ENCODE peak calls at places on chromosomes 6 and 20, in seven cellular contexts. One of them, this sample, is unnamed.

GRCh38 chr20:45336530-45337366 is 11.5 kb downstream of the SDC4 start:
- DNase-seq in GM12865: no peak
- DNase-seq in cardiac fibroblast: peak
- DNase-seq in hypothalamus: peak
- DNase-seq in effector memory CD8-positive, alpha-beta T cell: no peak
- DNase-seq in neural crest cell: no peak
- DNase-seq in activated T-helper 1 cell treated with anti-CD3 and anti-CD28 coated beads, Interleukin-2, amount 50 U/mL, for 16 hours: no peak
- DNase-seq in this sample: no peak

GRCh38 chr6:67345946-67346345 is 1289.1 kb upstream of the ADGRB3 start:
- DNase-seq in GM12865: no peak
- DNase-seq in cardiac fibroblast: peak
- DNase-seq in hypothalamus: no peak
- DNase-seq in effector memory CD8-positive, alpha-beta T cell: no peak
- DNase-seq in neural crest cell: no peak
- DNase-seq in activated T-helper 1 cell treated with anti-CD3 and anti-CD28 coated beads, Interleukin-2, amount 50 U/mL, for 16 hours: no peak
- DNase-seq in this sample: no peak

GRCh38 chr20:6851136-6851535 is 83.7 kb downstream of the BMP2 start:
- DNase-seq in GM12865: no peak
- DNase-seq in cardiac fibroblast: no peak
- DNase-seq in hypothalamus: no peak
- DNase-seq in effector memory CD8-positive, alpha-beta T cell: no peak
- DNase-seq in neural crest cell: no peak
- DNase-seq in activated T-helper 1 cell treated with anti-CD3 and anti-CD28 coated beads, Interleukin-2, amount 50 U/mL, for 16 hours: no peak
- DNase-seq in this sample: no peak

GRCh38 chr6:35142578-35142977 is 1.4 kb upstream of the TCP11 start:
- DNase-seq in GM12865: no peak
- DNase-seq in cardiac fibroblast: no peak
- DNase-seq in hypothalamus: no peak
- DNase-seq in effector memory CD8-positive, alpha-beta T cell: no peak
- DNase-seq in neural crest cell: no peak
- DNase-seq in activated T-helper 1 cell treated with anti-CD3 and anti-CD28 coated beads, Interleukin-2, amount 50 U/mL, for 16 hours: no peak
- DNase-seq in this sample: no peak

GRCh38 chr6:118724211-118724610 is 72.8 kb upstream of the CEP85L start:
- DNase-seq in GM12865: peak
- DNase-seq in cardiac fibroblast: peak
- DNase-seq in hypothalamus: no peak
- DNase-seq in effector memory CD8-positive, alpha-beta T cell: no peak
- DNase-seq in neural crest cell: no peak
- DNase-seq in activated T-helper 1 cell treated with anti-CD3 and anti-CD28 coated beads, Interleukin-2, amount 50 U/mL, for 16 hours: no peak
- DNase-seq in this sample: no peak

GRCh38 chr6:169527306-169527705 is 174.5 kb downstream of the WDR27 start:
- DNase-seq in GM12865: no peak
- DNase-seq in cardiac fibroblast: peak
- DNase-seq in hypothalamus: no peak
- DNase-seq in effector memory CD8-positive, alpha-beta T cell: no peak
- DNase-seq in neural crest cell: no peak
- DNase-seq in activated T-helper 1 cell treated with anti-CD3 and anti-CD28 coated beads, Interleukin-2, amount 50 U/mL, for 16 hours: no peak
- DNase-seq in this sample: no peak

GRCh38 chr20:54231006-54231405 is 23.1 kb downstream of the PFDN4 start:
- DNase-seq in GM12865: no peak
- DNase-seq in cardiac fibroblast: peak
- DNase-seq in hypothalamus: no peak
- DNase-seq in effector memory CD8-positive, alpha-beta T cell: no peak
- DNase-seq in neural crest cell: no peak
- DNase-seq in activated T-helper 1 cell treated with anti-CD3 and anti-CD28 coated beads, Interleukin-2, amount 50 U/mL, for 16 hours: no peak
- DNase-seq in this sample: no peak

GRCh38 chr6:37735722-37736121 is 38.0 kb upstream of the MDGA1 start:
- DNase-seq in GM12865: no peak
- DNase-seq in cardiac fibroblast: no peak
- DNase-seq in hypothalamus: no peak
- DNase-seq in effector memory CD8-positive, alpha-beta T cell: no peak
- DNase-seq in neural crest cell: no peak
- DNase-seq in activated T-helper 1 cell treated with anti-CD3 and anti-CD28 coated beads, Interleukin-2, amount 50 U/mL, for 16 hours: no peak
- DNase-seq in this sample: no peak

GRCh38 chr6:31901415-31901952 is 402 bp downstream of the ZBTB12 start:
- DNase-seq in GM12865: peak
- DNase-seq in cardiac fibroblast: peak
- DNase-seq in hypothalamus: peak
- DNase-seq in effector memory CD8-positive, alpha-beta T cell: peak
- DNase-seq in neural crest cell: no peak
- DNase-seq in activated T-helper 1 cell treated with anti-CD3 and anti-CD28 coated beads, Interleukin-2, amount 50 U/mL, for 16 hours: peak
- DNase-seq in this sample: peak

GRCh38 chr6:165426892-165427291 is 117.5 kb upstream of the C6orf118 start:
- DNase-seq in GM12865: no peak
- DNase-seq in cardiac fibroblast: no peak
- DNase-seq in hypothalamus: no peak
- DNase-seq in effector memory CD8-positive, alpha-beta T cell: no peak
- DNase-seq in neural crest cell: no peak
- DNase-seq in activated T-helper 1 cell treated with anti-CD3 and anti-CD28 coated beads, Interleukin-2, amount 50 U/mL, for 16 hours: no peak
- DNase-seq in this sample: no peak

GRCh38 chr20:14996883-14997672 is 659.7 kb upstream of the FLRT3 start:
- DNase-seq in GM12865: no peak
- DNase-seq in cardiac fibroblast: no peak
- DNase-seq in hypothalamus: no peak
- DNase-seq in effector memory CD8-positive, alpha-beta T cell: no peak
- DNase-seq in neural crest cell: no peak
- DNase-seq in activated T-helper 1 cell treated with anti-CD3 and anti-CD28 coated beads, Interleukin-2, amount 50 U/mL, for 16 hours: no peak
- DNase-seq in this sample: no peak

GRCh38 chr6:135531954-135532490 is 34.5 kb upstream of the AHI1 start:
- DNase-seq in GM12865: no peak
- DNase-seq in cardiac fibroblast: no peak
- DNase-seq in hypothalamus: no peak
- DNase-seq in effector memory CD8-positive, alpha-beta T cell: no peak
- DNase-seq in neural crest cell: no peak
- DNase-seq in activated T-helper 1 cell treated with anti-CD3 and anti-CD28 coated beads, Interleukin-2, amount 50 U/mL, for 16 hours: no peak
- DNase-seq in this sample: no peak

GRCh38 chr20:15491564-15491963 is 1081.7 kb downstream of the KIF16B start:
- DNase-seq in GM12865: peak
- DNase-seq in cardiac fibroblast: no peak
- DNase-seq in hypothalamus: no peak
- DNase-seq in effector memory CD8-positive, alpha-beta T cell: no peak
- DNase-seq in neural crest cell: no peak
- DNase-seq in activated T-helper 1 cell treated with anti-CD3 and anti-CD28 coated beads, Interleukin-2, amount 50 U/mL, for 16 hours: no peak
- DNase-seq in this sample: no peak

GRCh38 chr20:63024573-63025392 is 18.0 kb upstream of the BHLHE23 start:
- DNase-seq in GM12865: no peak
- DNase-seq in cardiac fibroblast: no peak
- DNase-seq in hypothalamus: no peak
- DNase-seq in effector memory CD8-positive, alpha-beta T cell: no peak
- DNase-seq in neural crest cell: no peak
- DNase-seq in activated T-helper 1 cell treated with anti-CD3 and anti-CD28 coated beads, Interleukin-2, amount 50 U/mL, for 16 hours: no peak
- DNase-seq in this sample: no peak

GRCh38 chr20:44728835-44729342 is 13.7 kb downstream of the CCN5 start:
- DNase-seq in GM12865: no peak
- DNase-seq in cardiac fibroblast: peak
- DNase-seq in hypothalamus: peak
- DNase-seq in effector memory CD8-positive, alpha-beta T cell: no peak
- DNase-seq in neural crest cell: no peak
- DNase-seq in activated T-helper 1 cell treated with anti-CD3 and anti-CD28 coated beads, Interleukin-2, amount 50 U/mL, for 16 hours: no peak
- DNase-seq in this sample: no peak

GRCh38 chr6:163947276-163947675 is 532.8 kb downstream of the QKI start:
- DNase-seq in GM12865: no peak
- DNase-seq in cardiac fibroblast: no peak
- DNase-seq in hypothalamus: no peak
- DNase-seq in effector memory CD8-positive, alpha-beta T cell: no peak
- DNase-seq in neural crest cell: no peak
- DNase-seq in activated T-helper 1 cell treated with anti-CD3 and anti-CD28 coated beads, Interleukin-2, amount 50 U/mL, for 16 hours: no peak
- DNase-seq in this sample: no peak

GRCh38 chr20:34560141-34560523 is 1.6 kb downstream of the MAP1LC3A start:
- DNase-seq in GM12865: no peak
- DNase-seq in cardiac fibroblast: no peak
- DNase-seq in hypothalamus: peak
- DNase-seq in effector memory CD8-positive, alpha-beta T cell: no peak
- DNase-seq in neural crest cell: no peak
- DNase-seq in activated T-helper 1 cell treated with anti-CD3 and anti-CD28 coated beads, Interleukin-2, amount 50 U/mL, for 16 hours: no peak
- DNase-seq in this sample: no peak

GRCh38 chr6:111200823-111201134 is 113.5 kb downstream of the SLC16A10 start:
- DNase-seq in GM12865: no peak
- DNase-seq in cardiac fibroblast: no peak
- DNase-seq in hypothalamus: no peak
- DNase-seq in effector memory CD8-positive, alpha-beta T cell: no peak
- DNase-seq in neural crest cell: no peak
- DNase-seq in activated T-helper 1 cell treated with anti-CD3 and anti-CD28 coated beads, Interleukin-2, amount 50 U/mL, for 16 hours: no peak
- DNase-seq in this sample: no peak

GRCh38 chr6:43952746-43953145 is 174.5 kb downstream of the MRPL14 start:
- DNase-seq in GM12865: peak
- DNase-seq in cardiac fibroblast: peak
- DNase-seq in hypothalamus: no peak
- DNase-seq in effector memory CD8-positive, alpha-beta T cell: no peak
- DNase-seq in neural crest cell: no peak
- DNase-seq in activated T-helper 1 cell treated with anti-CD3 and anti-CD28 coated beads, Interleukin-2, amount 50 U/mL, for 16 hours: no peak
- DNase-seq in this sample: no peak

GRCh38 chr6:166584046-166584679 is 2.3 kb downstream of the RAMACL start:
- DNase-seq in GM12865: no peak
- DNase-seq in cardiac fibroblast: no peak
- DNase-seq in hypothalamus: no peak
- DNase-seq in effector memory CD8-positive, alpha-beta T cell: no peak
- DNase-seq in neural crest cell: no peak
- DNase-seq in activated T-helper 1 cell treated with anti-CD3 and anti-CD28 coated beads, Interleukin-2, amount 50 U/mL, for 16 hours: no peak
- DNase-seq in this sample: no peak

GRCh38 chr20:24701668-24702067 is 232.2 kb downstream of the SYNDIG1 start:
- DNase-seq in GM12865: no peak
- DNase-seq in cardiac fibroblast: no peak
- DNase-seq in hypothalamus: no peak
- DNase-seq in effector memory CD8-positive, alpha-beta T cell: no peak
- DNase-seq in neural crest cell: no peak
- DNase-seq in activated T-helper 1 cell treated with anti-CD3 and anti-CD28 coated beads, Interleukin-2, amount 50 U/mL, for 16 hours: no peak
- DNase-seq in this sample: no peak

GRCh38 chr6:140130074-140130473 is 755.6 kb upstream of the CITED2 start:
- DNase-seq in GM12865: no peak
- DNase-seq in cardiac fibroblast: no peak
- DNase-seq in hypothalamus: no peak
- DNase-seq in effector memory CD8-positive, alpha-beta T cell: no peak
- DNase-seq in neural crest cell: no peak
- DNase-seq in activated T-helper 1 cell treated with anti-CD3 and anti-CD28 coated beads, Interleukin-2, amount 50 U/mL, for 16 hours: no peak
- DNase-seq in this sample: no peak

GRCh38 chr6:13678255-13678983 is 33.2 kb downstream of the RANBP9 start:
- DNase-seq in GM12865: no peak
- DNase-seq in cardiac fibroblast: no peak
- DNase-seq in hypothalamus: no peak
- DNase-seq in effector memory CD8-positive, alpha-beta T cell: no peak
- DNase-seq in neural crest cell: no peak
- DNase-seq in activated T-helper 1 cell treated with anti-CD3 and anti-CD28 coated beads, Interleukin-2, amount 50 U/mL, for 16 hours: no peak
- DNase-seq in this sample: no peak

GRCh38 chr6:154615483-154616025 is 105.1 kb upstream of the CNKSR3 start:
- DNase-seq in GM12865: no peak
- DNase-seq in cardiac fibroblast: peak
- DNase-seq in hypothalamus: peak
- DNase-seq in effector memory CD8-positive, alpha-beta T cell: no peak
- DNase-seq in neural crest cell: no peak
- DNase-seq in activated T-helper 1 cell treated with anti-CD3 and anti-CD28 coated beads, Interleukin-2, amount 50 U/mL, for 16 hours: no peak
- DNase-seq in this sample: no peak

This sample was measured in effector CD4-positive, alpha-beta T cell.